ENCODE peak calls at places on chromosomes 5 and 9, in ten cellular contexts. Q is uterus, S is A549, A is Peyer's patch, M is ovary, K is K562, F is stomach, P is prostate gland, D is heart left ventricle, N is endothelial cell of umbilical vein. C is an unnamed sample.

GRCh38 chr9:123825337-123825736 is 104.6 kb downstream of the DENND1A start:
- DNase-seq in Q (no peak), S (peak; percentile 23), A (no peak), M (no peak), K (peak; percentile 28), F (no peak), P (no peak), D (no peak), N (no peak), C (no peak)

GRCh38 chr5:75040973-75041372 is 11.4 kb downstream of the GCNT4 start:
- DNase-seq in Q (no peak), S (no peak), A (no peak), M (no peak), K (no peak), F (no peak), P (no peak), D (no peak), N (no peak), C (no peak)

GRCh38 chr5:68134033-68134668 is 81.4 kb upstream of the PIK3R1 start:
- DNase-seq in Q (no peak), S (no peak), A (no peak), M (no peak), K (no peak), F (no peak), P (peak; percentile 55), D (no peak), N (no peak), C (no peak)

GRCh38 chr9:6407778-6408177 is 5.2 kb upstream of the UHRF2 start:
- DNase-seq in Q (no peak), S (no peak), A (no peak), M (no peak), K (no peak), F (no peak), P (no peak), D (no peak), N (no peak), C (no peak)

GRCh38 chr5:84344788-84345187 is 39.9 kb downstream of the EDIL3 start:
- DNase-seq in Q (no peak), S (no peak), A (no peak), M (no peak), K (no peak), F (no peak), P (no peak), D (no peak), N (no peak), C (no peak)

GRCh38 chr5:79793722-79794121 is 104.1 kb downstream of the CMYA5 start:
- DNase-seq in Q (no peak), S (no peak), A (no peak), M (no peak), K (no peak), F (no peak), P (no peak), D (no peak), N (no peak), C (no peak)

GRCh38 chr9:124863371-124863831 is 1.5 kb downstream of the ARPC5L start:
- DNase-seq in Q (no peak), S (no peak), A (no peak), M (no peak), K (no peak), F (no peak), P (peak; percentile 49), D (no peak), N (no peak), C (no peak)

GRCh38 chr9:93669116-93669957 is 93.0 kb downstream of the PHF2 start:
- DNase-seq in Q (peak; percentile 7), S (no peak), A (peak; percentile 13), M (peak; percentile 10), K (no peak), F (peak; percentile 21), P (no peak), D (peak; percentile 22), N (no peak), C (peak; percentile 56)

GRCh38 chr9:118533101-118533500 is 828.9 kb downstream of the TLR4 start:
- DNase-seq in Q (no peak), S (no peak), A (no peak), M (no peak), K (no peak), F (no peak), P (no peak), D (no peak), N (peak; percentile 57), C (no peak)

GRCh38 chr9:118529624-118530214 is 825.5 kb downstream of the TLR4 start:
- DNase-seq in Q (no peak), S (no peak), A (no peak), M (no peak), K (no peak), F (no peak), P (no peak), D (no peak), N (no peak), C (no peak)

GRCh38 chr9:118533850-118534249 is 829.6 kb downstream of the TLR4 start:
- DNase-seq in Q (no peak), S (no peak), A (no peak), M (no peak), K (no peak), F (no peak), P (no peak), D (no peak), N (peak; percentile 82), C (no peak)

DNA sequence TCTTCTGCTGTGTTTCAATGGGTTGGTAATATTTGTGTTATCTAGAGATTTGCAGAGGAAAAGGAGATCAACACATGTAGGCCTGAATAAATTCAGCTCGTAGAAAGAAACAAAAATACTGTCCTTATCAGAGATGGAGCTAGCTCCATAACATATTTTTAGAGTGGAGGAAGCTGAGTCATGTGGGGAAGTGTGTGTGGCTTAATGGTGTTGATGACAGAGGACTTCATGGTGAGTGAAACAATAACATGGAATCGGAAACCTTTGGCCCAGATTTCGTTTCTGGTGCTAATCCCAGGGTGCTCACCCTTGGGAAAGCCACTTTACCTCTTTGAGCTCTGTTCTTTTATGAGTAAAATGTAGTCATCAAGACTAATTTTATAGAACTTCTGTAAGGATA is 825.0 kb downstream of the TLR4 start:
- DNase-seq in Q (no peak), S (no peak), A (no peak), M (no peak), K (no peak), F (no peak), P (no peak), D (no peak), N (peak; percentile 98), C (no peak)
- H3K9me3 ChIP-seq in Q (no peaks in the 10 kb centered on the region), S (no peaks in the 10 kb centered on the region), A (no peaks in the 10 kb centered on the region), M (no peaks in the 10 kb centered on the region), K (no peaks in the 10 kb centered on the region), F (no peaks in the 10 kb centered on the region), P (no peaks in the 10 kb centered on the region), D (no peaks in the 10 kb centered on the region), N (no peaks in the 10 kb centered on the region), C (no peaks in the 10 kb centered on the region)

GRCh38 chr5:172145870-172146747 is 41.9 kb downstream of the STK10 start:
- DNase-seq in Q (no peak), S (no peak), A (no peak), M (no peak), K (no peak), F (no peak), P (no peak), D (no peak), N (no peak), C (no peak)
- H3K4me1 ChIP-seq in Q (no peaks in the 10 kb centered on the region), S (peaks cover 4% of the 10 kb centered on the region), A (peaks cover 62% of the 10 kb centered on the region), M (no peaks in the 10 kb centered on the region), K (peaks cover 59% of the 10 kb centered on the region), F (peaks cover 21% of the 10 kb centered on the region), P (no peaks in the 10 kb centered on the region), D (no peaks in the 10 kb centered on the region), N (peaks cover 2% of the 10 kb centered on the region), C (no peaks in the 10 kb centered on the region)

GRCh38 chr5:43485406-43485805 is 1.7 kb upstream of the TMEM267 start:
- DNase-seq in Q (no peak), S (peak; percentile 18), A (no peak), M (no peak), K (no peak), F (no peak), P (no peak), D (no peak), N (no peak), C (no peak)

GRCh38 chr5:43483210-43484048 is at the start of gene TMEM267:
- DNase-seq in Q (peak; percentile 93), S (peak; percentile 93), A (peak; percentile 87), M (peak; percentile 94), K (peak; percentile 89), F (peak; percentile 93), P (peak; percentile 92), D (peak; percentile 95), N (peak; percentile 95), C (peak; percentile 96)

GRCh38 chr5:43484049-43484849 is 584 bp upstream of the TMEM267 start:
- DNase-seq in Q (peak; percentile 81), S (peak; percentile 85), A (peak; percentile 86), M (peak; percentile 81), K (peak; percentile 74), F (peak; percentile 86), P (peak; percentile 81), D (peak; percentile 84), N (peak; percentile 88), C (peak; percentile 91)

GRCh38 chr5:43486353-43486752 is 2.7 kb upstream of the TMEM267 start:
- DNase-seq in Q (no peak), S (no peak), A (no peak), M (no peak), K (no peak), F (no peak), P (no peak), D (no peak), N (no peak), C (no peak)

DNA sequence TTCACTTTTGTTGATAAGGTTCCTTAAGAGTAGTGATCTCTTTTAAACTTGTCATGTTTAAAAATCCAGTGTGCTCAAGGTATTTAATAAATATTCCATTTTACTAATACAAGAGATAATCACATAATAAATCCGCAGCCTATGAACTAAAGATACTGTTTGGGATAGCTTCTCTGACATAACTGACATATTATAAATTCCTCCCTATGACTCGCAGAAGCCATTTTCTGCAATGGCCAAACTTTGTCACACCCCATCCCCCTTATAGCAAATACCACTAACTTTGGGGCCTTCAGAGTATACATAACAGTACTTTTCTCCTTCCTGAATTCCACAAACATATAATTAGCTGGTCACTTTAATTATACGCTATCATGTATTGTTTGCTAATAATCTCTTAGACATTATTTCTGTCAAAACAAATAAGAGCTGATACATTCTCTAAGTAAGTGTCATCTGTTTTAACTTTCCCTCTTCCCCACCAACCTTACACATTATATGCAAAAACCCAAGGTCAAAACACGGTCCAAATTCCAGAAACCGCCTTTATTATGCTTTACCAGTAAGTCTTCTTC is 1.1 kb downstream of the TMEM267 start:
- DNase-seq in Q (no peak), S (no peak), A (no peak), M (no peak), K (no peak), F (no peak), P (no peak), D (no peak), N (no peak), C (no peak)
- TF ChIP-seq POLR2A in Q (no peak), S (no peak), A (no peak), M (no peak), K (no peak), F (no peak), P (no peak), D (no peak), N (no peak), C (no peak)

GRCh38 chr5:104189031-104189430 is 626.4 kb upstream of the NUDT12 start:
- DNase-seq in Q (no peak), S (no peak), A (no peak), M (no peak), K (no peak), F (no peak), P (no peak), D (no peak), N (peak; percentile 43), C (no peak)

GRCh38 chr5:104187656-104188055 is 625.1 kb upstream of the NUDT12 start:
- DNase-seq in Q (no peak), S (no peak), A (no peak), M (no peak), K (no peak), F (no peak), P (no peak), D (no peak), N (no peak), C (no peak)

GRCh38 chr5:104186100-104186499 is 623.5 kb upstream of the NUDT12 start:
- DNase-seq in Q (no peak), S (peak; percentile 29), A (no peak), M (no peak), K (no peak), F (no peak), P (no peak), D (no peak), N (no peak), C (peak; percentile 88)

GRCh38 chr5:104186510-104186909 is 623.9 kb upstream of the NUDT12 start:
- DNase-seq in Q (no peak), S (no peak), A (no peak), M (no peak), K (no peak), F (no peak), P (no peak), D (no peak), N (no peak), C (no peak)

DNA sequence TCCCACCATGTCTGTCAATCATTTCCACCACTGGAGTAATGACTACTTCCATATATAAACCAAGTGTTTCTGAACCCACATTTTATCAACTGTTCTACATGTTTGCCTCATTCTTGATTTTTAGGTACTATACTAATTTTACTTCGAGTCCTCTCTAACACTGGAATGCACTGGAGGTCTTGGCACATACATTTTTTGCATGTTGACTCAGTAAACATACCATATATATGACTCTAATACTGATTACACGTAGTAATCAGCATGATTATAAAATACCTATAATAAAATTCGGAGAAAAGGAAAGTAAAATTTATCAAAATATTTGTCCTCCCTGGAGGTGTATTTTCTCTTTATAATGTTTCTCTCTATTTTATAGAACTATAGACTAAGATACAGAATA is 621.7 kb upstream of the NUDT12 start:
- DNase-seq in Q (no peak), S (no peak), A (no peak), M (no peak), K (no peak), F (no peak), P (no peak), D (no peak), N (no peak), C (no peak)
- H3K9me3 ChIP-seq in Q (no peaks in the 10 kb centered on the region), S (peaks cover 4% of the 10 kb centered on the region), A (no peaks in the 10 kb centered on the region), M (no peaks in the 10 kb centered on the region), K (no peaks in the 10 kb centered on the region), F (peaks cover 42% of the 10 kb centered on the region), P (no peaks in the 10 kb centered on the region), D (peaks cover 2% of the 10 kb centered on the region), N (no peaks in the 10 kb centered on the region), C (no peaks in the 10 kb centered on the region)

C was measured in sigmoid colon.